ENCODE peak calls at places on chromosomes 11 and 22, in ten cellular contexts. J is Calu3, A is GM23248, V is GM20000, W is substantia nigra, X is amygdala, K is Peyer's patch, Z is RWPE1, U is left ventricle myocardium inferior, Q is HT-29. S is an unnamed sample.

GRCh38 chr22:42793848-42794405 is 63.1 kb downstream of the ARFGAP3 start:
- DNase-seq in J (no peak), A (no peak), V (no peak), W (no peak), X (no peak), K (no peak), Z (no peak), U (no peak), Q (no peak), S (peak)

GRCh38 chr11:8777907-8778767 is 95.5 kb downstream of the RPL27A start:
- DNase-seq in J (no peak), A (peak), V (peak), W (no peak), X (no peak), K (no peak), Z (no peak), U (peak), Q (no peak), S (no peak)

GRCh38 chr22:26709617-26710390 is 52.4 kb downstream of the MIAT start:
- DNase-seq in J (no peak), A (peak), V (no peak), W (no peak), X (no peak), K (no peak), Z (no peak), U (no peak), Q (no peak), S (no peak)

GRCh38 chr11:59962103-59962474 is 1.7 kb upstream of the OOSP4A start:
- DNase-seq in J (no peak), A (no peak), V (no peak), W (no peak), X (no peak), K (no peak), Z (no peak), U (no peak), Q (no peak), S (no peak)

GRCh38 chr11:64545605-64546004 is 45.4 kb upstream of the SLC22A12 start:
- DNase-seq in J (peak), A (peak), V (no peak), W (no peak), X (no peak), K (no peak), Z (peak), U (no peak), Q (peak), S (peak)

GRCh38 chr11:43736502-43737193 is 56.1 kb downstream of the HSD17B12 start:
- DNase-seq in J (peak), A (peak), V (peak), W (no peak), X (no peak), K (no peak), Z (no peak), U (no peak), Q (no peak), S (no peak)

GRCh38 chr22:37192232-37192631 is 4.2 kb upstream of the C1QTNF6 start:
- DNase-seq in J (no peak), A (no peak), V (no peak), W (no peak), X (no peak), K (no peak), Z (no peak), U (no peak), Q (no peak), S (no peak)

GRCh38 chr22:49306632-49306975 is 521.1 kb downstream of the BRD1 start:
- DNase-seq in J (no peak), A (no peak), V (no peak), W (no peak), X (no peak), K (no peak), Z (no peak), U (no peak), Q (no peak), S (peak)

GRCh38 chr11:21866781-21867180 is 326.1 kb upstream of the ANO5 start:
- DNase-seq in J (no peak), A (no peak), V (no peak), W (no peak), X (no peak), K (no peak), Z (no peak), U (no peak), Q (no peak), S (no peak)

GRCh38 chr22:50317674-50318073 is 9.1 kb downstream of the DENND6B start:
- DNase-seq in J (no peak), A (no peak), V (peak), W (no peak), X (no peak), K (no peak), Z (no peak), U (no peak), Q (no peak), S (no peak)

GRCh38 chr11:83809274-83809673 is 523.1 kb upstream of the CCDC90B start:
- DNase-seq in J (no peak), A (no peak), V (no peak), W (no peak), X (no peak), K (no peak), Z (no peak), U (no peak), Q (no peak), S (no peak)

GRCh38 chr11:37306563-37306962 is 708.5 kb upstream of the RAG2 start:
- DNase-seq in J (no peak), A (no peak), V (no peak), W (no peak), X (no peak), K (no peak), Z (no peak), U (no peak), Q (no peak), S (no peak)

GRCh38 chr22:21779444-21779843 is 43.9 kb upstream of the YPEL1 start:
- DNase-seq in J (no peak), A (peak), V (no peak), W (no peak), X (no peak), K (no peak), Z (no peak), U (no peak), Q (no peak), S (no peak)

GRCh38 chr11:62487698-62488551 is 58.7 kb downstream of the AHNAK start:
- DNase-seq in J (no peak), A (no peak), V (no peak), W (no peak), X (no peak), K (no peak), Z (no peak), U (no peak), Q (no peak), S (no peak)

GRCh38 chr11:73331138-73331916 is 23.3 kb downstream of the ARHGEF17 start:
- DNase-seq in J (no peak), A (no peak), V (no peak), W (no peak), X (no peak), K (no peak), Z (no peak), U (peak), Q (no peak), S (no peak)

GRCh38 chr11:61092908-61093763 is 9.2 kb upstream of the CD5 start:
- DNase-seq in J (no peak), A (no peak), V (no peak), W (no peak), X (no peak), K (no peak), Z (no peak), U (no peak), Q (no peak), S (no peak)

GRCh38 chr11:18395735-18396504 is 1.6 kb downstream of the LDHA start:
- DNase-seq in J (peak), A (peak), V (peak), W (peak), X (peak), K (peak), Z (peak), U (peak), Q (peak), S (peak)

GRCh38 chr11:13889566-13890214 is 72.8 kb upstream of the SPON1 start:
- DNase-seq in J (no peak), A (no peak), V (no peak), W (no peak), X (no peak), K (no peak), Z (no peak), U (no peak), Q (no peak), S (no peak)

GRCh38 chr22:42889290-42889689 is 32.2 kb upstream of the ARFGAP3 start:
- DNase-seq in J (no peak), A (no peak), V (peak), W (no peak), X (no peak), K (peak), Z (no peak), U (no peak), Q (no peak), S (no peak)

GRCh38 chr11:97965849-97966646 is 1054.7 kb upstream of the CNTN5 start:
- DNase-seq in J (no peak), A (peak), V (no peak), W (no peak), X (no peak), K (no peak), Z (peak), U (no peak), Q (no peak), S (no peak)

GRCh38 chr11:69292221-69292648 is 1.7 kb upstream of the MYEOV start:
- DNase-seq in J (peak), A (peak), V (peak), W (no peak), X (no peak), K (peak), Z (no peak), U (no peak), Q (no peak), S (peak)

GRCh38 chr11:109697140-109697843 is 275.3 kb downstream of the C11orf87 start:
- DNase-seq in J (no peak), A (peak), V (peak), W (no peak), X (no peak), K (no peak), Z (peak), U (no peak), Q (peak), S (peak)

GRCh38 chr11:84906995-84907394 is 720.1 kb downstream of the DLG2 start:
- DNase-seq in J (no peak), A (peak), V (no peak), W (no peak), X (no peak), K (no peak), Z (no peak), U (no peak), Q (no peak), S (no peak)

GRCh38 chr22:46614070-46614931 is 5.9 kb upstream of the GRAMD4 start:
- DNase-seq in J (no peak), A (no peak), V (peak), W (no peak), X (no peak), K (peak), Z (no peak), U (no peak), Q (no peak), S (peak)

GRCh38 chr11:100929377-100929776 is 200.2 kb downstream of the PGR start:
- DNase-seq in J (no peak), A (peak), V (peak), W (no peak), X (no peak), K (no peak), Z (peak), U (no peak), Q (no peak), S (no peak)

GRCh38 chr11:65917434-65918210 is 1.2 kb downstream of the C11orf68 start:
- DNase-seq in J (no peak), A (peak), V (no peak), W (no peak), X (no peak), K (no peak), Z (no peak), U (no peak), Q (no peak), S (peak)

GRCh38 chr22:16866167-16866566 is 41.0 kb upstream of the XKR3 start:
- DNase-seq in J (no peak), A (peak), V (no peak), W (no peak), X (no peak), K (no peak), Z (no peak), U (no peak), Q (no peak), S (no peak)

GRCh38 chr22:17234144-17234623 is 14.9 kb upstream of the ADA2 start:
- DNase-seq in J (no peak), A (peak), V (no peak), W (no peak), X (no peak), K (no peak), Z (no peak), U (no peak), Q (peak), S (peak)

GRCh38 chr22:29397791-29398190 is 9.4 kb upstream of the AP1B1 start:
- DNase-seq in J (no peak), A (no peak), V (no peak), W (no peak), X (no peak), K (no peak), Z (no peak), U (no peak), Q (no peak), S (no peak)

GRCh38 chr22:37177221-37177620 is 10.8 kb downstream of the C1QTNF6 start:
- DNase-seq in J (no peak), A (no peak), V (no peak), W (no peak), X (no peak), K (no peak), Z (no peak), U (no peak), Q (no peak), S (peak)

GRCh38 chr22:36465232-36466021 is 16.0 kb downstream of the TXN2 start:
- DNase-seq in J (peak), A (peak), V (peak), W (no peak), X (no peak), K (no peak), Z (peak), U (peak), Q (peak), S (peak)

GRCh38 chr11:1157645-1158591 is at the start of gene MUC5AC:
- DNase-seq in J (peak), A (no peak), V (peak), W (no peak), X (no peak), K (peak), Z (no peak), U (no peak), Q (peak), S (peak)

GRCh38 chr22:50486561-50487289 is at the start of gene MIOX:
- DNase-seq in J (no peak), A (peak), V (no peak), W (no peak), X (no peak), K (no peak), Z (no peak), U (no peak), Q (no peak), S (no peak)